ENCODE peak calls at places on chromosomes 16 and 17, in nine cellular contexts. E is central memory CD4-positive, alpha-beta T cell; D is epithelial cell of esophagus; B is mammary epithelial cell; V is NCI-H774; C is C1 segment of cervical spinal cord; Q is stimulated activated CD4-positive, alpha-beta T cell treated with anti-CD3 and anti-CD28 coated beads, TNF-alpha, amount 100 ng/mL, for 48 hours; J is SHP77; T is kidney glomerular epithelial cell. H is an unnamed sample.

GRCh38 chr16:22373662-22374310 is 633 bp downstream of the CDR2 start:
- DNase-seq in E (peak; percentile 30), D (peak; percentile 27), B (no peak), V (no peak), C (no peak), Q (no peak), J (peak; percentile 27), T (no peak), H (peak; percentile 71)

GRCh38 chr17:4945176-4945943 is 3.0 kb downstream of the PFN1 start:
- DNase-seq in E (peak; percentile 61), D (peak; percentile 95), B (peak; percentile 93), V (no peak), C (no peak), Q (peak; percentile 83), J (peak; percentile 38), T (peak; percentile 88), H (peak; percentile 88)

GRCh38 chr16:67092227-67092626 is 17.5 kb upstream of the PHAF1 start:
- DNase-seq in E (no peak), D (peak; percentile 54), B (no peak), V (no peak), C (no peak), Q (no peak), J (no peak), T (no peak), H (no peak)

GRCh38 chr17:76793775-76794174 is 55.9 kb downstream of the MFSD11 start:
- DNase-seq in E (no peak), D (peak; percentile 39), B (peak; percentile 29), V (peak; percentile 25), C (no peak), Q (no peak), J (peak; percentile 71), T (no peak), H (peak; percentile 41)

GRCh38 chr17:9522074-9522473 is 53.5 kb downstream of the STX8 start:
- DNase-seq in E (no peak), D (peak; percentile 64), B (peak; percentile 14), V (no peak), C (no peak), Q (no peak), J (peak; percentile 31), T (peak; percentile 39), H (peak; percentile 3)

GRCh38 chr17:10875984-10876555 is 38.2 kb upstream of the PIRT start:
- DNase-seq in E (no peak), D (peak; percentile 39), B (peak; percentile 11), V (no peak), C (no peak), Q (peak; percentile 11), J (peak; percentile 51), T (peak; percentile 1), H (peak; percentile 30)

GRCh38 chr17:40112718-40113109 is 9.1 kb upstream of the MSL1 start:
- DNase-seq in E (no peak), D (no peak), B (no peak), V (no peak), C (no peak), Q (no peak), J (no peak), T (no peak), H (no peak)

GRCh38 chr17:55072910-55073309 is 104.3 kb downstream of the STXBP4 start:
- DNase-seq in E (peak; percentile 72), D (no peak), B (no peak), V (no peak), C (no peak), Q (no peak), J (no peak), T (no peak), H (no peak)

GRCh38 chr17:17297217-17297616 is 6.0 kb upstream of the NT5M start:
- DNase-seq in E (no peak), D (no peak), B (no peak), V (no peak), C (no peak), Q (no peak), J (no peak), T (no peak), H (no peak)

GRCh38 chr17:81334987-81335386 is 39.9 kb upstream of the SLC38A10 start:
- DNase-seq in E (no peak), D (no peak), B (no peak), V (no peak), C (no peak), Q (no peak), J (no peak), T (no peak), H (no peak)

GRCh38 chr16:83689385-83689831 is 118.4 kb upstream of the HSBP1 start:
- DNase-seq in E (no peak), D (peak; percentile 95), B (peak; percentile 91), V (no peak), C (no peak), Q (no peak), J (no peak), T (peak; percentile 98), H (peak; percentile 10)

GRCh38 chr17:12472613-12473173 is 193.0 kb upstream of the MYOCD start:
- DNase-seq in E (no peak), D (no peak), B (no peak), V (peak; percentile 0), C (no peak), Q (no peak), J (no peak), T (no peak), H (no peak)

GRCh38 chr16:35431829-35432663 is 1972.6 kb downstream of the TP53TG3F start:
- DNase-seq in E (no peak), D (peak; percentile 10), B (no peak), V (no peak), C (no peak), Q (no peak), J (peak; percentile 77), T (no peak), H (peak; percentile 9)

GRCh38 chr17:48556534-48557401 is 11.9 kb upstream of the HOXB2 start:
- DNase-seq in E (no peak), D (no peak), B (peak; percentile 50), V (no peak), C (no peak), Q (no peak), J (no peak), T (no peak), H (no peak)

GRCh38 chr17:75459590-75460267 is 3.3 kb downstream of the TMEM94 start:
- DNase-seq in E (no peak), D (peak; percentile 74), B (no peak), V (no peak), C (no peak), Q (no peak), J (no peak), T (no peak), H (no peak)

GRCh38 chr16:4313563-4314531 is 2.0 kb upstream of the GLIS2 start:
- DNase-seq in E (no peak), D (no peak), B (no peak), V (peak; percentile 34), C (no peak), Q (no peak), J (peak; percentile 25), T (peak; percentile 51), H (peak; percentile 68)

GRCh38 chr16:77374384-77374783 is 60.5 kb downstream of the ADAMTS18 start:
- DNase-seq in E (no peak), D (peak; percentile 69), B (peak; percentile 44), V (peak; percentile 10), C (no peak), Q (no peak), J (no peak), T (no peak), H (no peak)

GRCh38 chr16:69423189-69423588 is 1.2 kb upstream of the CYB5B start:
- DNase-seq in E (no peak), D (no peak), B (no peak), V (no peak), C (no peak), Q (no peak), J (no peak), T (no peak), H (no peak)

GRCh38 chr16:14405611-14406537 is 224.2 kb downstream of the PARN start:
- DNase-seq in E (no peak), D (peak; percentile 12), B (no peak), V (no peak), C (no peak), Q (peak; percentile 16), J (peak; percentile 32), T (no peak), H (peak; percentile 19)

GRCh38 chr17:75511270-75511609 is 4.1 kb downstream of the CASKIN2 start:
- DNase-seq in E (no peak), D (no peak), B (no peak), V (no peak), C (no peak), Q (no peak), J (no peak), T (no peak), H (no peak)

GRCh38 chr16:29820271-29820701 is at the start of gene MVP:
- DNase-seq in E (peak; percentile 46), D (peak; percentile 70), B (peak; percentile 66), V (no peak), C (peak; percentile 34), Q (no peak), J (peak; percentile 72), T (peak; percentile 47), H (no peak)